ENCODE peak calls at places on chromosomes 5 and 9, in four cellular contexts. X, C, M and V are unnamed samples.

GRCh38 chr5:173668910-173669309 is 52.5 kb upstream of the BOD1 start:
- DNase-seq in M (no peak), X (no peak), C (no peak), V (no peak)

GRCh38 chr5:157217289-157218024 is 36.8 kb downstream of the ITK start:
- DNase-seq in X (no peak), C (no peak), M (no peak), V (no peak)

GRCh38 chr9:130477564-130477963 is 32.8 kb downstream of the ASS1 start:
- DNase-seq in M (no peak), C (no peak), X (no peak), V (no peak)

GRCh38 chr9:98099898-98100297 is 19.1 kb downstream of the TRIM14 start:
- DNase-seq in X (no peak), M (no peak), C (no peak), V (no peak)

GRCh38 chr9:78262655-78263054 is 26.8 kb downstream of the CEP78 start:
- DNase-seq in C (no peak), X (no peak), M (no peak), V (no peak)

GRCh38 chr5:132387649-132388117 is 18.2 kb downstream of the SLC22A5 start:
- DNase-seq in X (peak), M (no peak), C (peak), V (peak)

GRCh38 chr5:131430794-131431193 is 166.9 kb downstream of the CDC42SE2 start:
- DNase-seq in C (no peak), M (no peak), X (no peak), V (no peak)

GRCh38 chr5:15791274-15791673 is 291.3 kb downstream of the FBXL7 start:
- DNase-seq in X (no peak), C (no peak), M (no peak), V (no peak)

GRCh38 chr5:74167206-74167929 is 473.2 kb downstream of the ENC1 start:
- DNase-seq in M (no peak), C (peak), X (no peak), V (no peak)

GRCh38 chr9:75088646-75089368 is 493 bp downstream of the OSTF1 start:
- DNase-seq in X (peak), M (no peak), C (peak), V (peak)

GRCh38 chr5:149962040-149962439 is 1.5 kb downstream of the SLC26A2 start:
- DNase-seq in M (peak), C (peak), X (no peak), V (peak)

GRCh38 chr5:10555134-10555733 is 8.6 kb upstream of the ANKRD33B start:
- DNase-seq in C (peak), M (no peak), X (no peak), V (no peak)